ENCODE peak calls at places on chromosomes 3 and 15, in five cellular contexts. W is activated CD4-positive, alpha-beta T cell treated with anti-CD3 and anti-CD28 coated beads for 48 hours; X is putamen; L is heart right ventricle; S is stimulated activated naive CD4-positive, alpha-beta T cell treated with Interleukin-2 at 50 U/mL for 16 hours. O is an unnamed sample.

GRCh38 chr3:65582012-65582717 is 456.6 kb downstream of the MAGI1 start:
- DNase-seq in L (no peak), W (no peak), X (no peak), S (no peak), O (no peak)

GRCh38 chr3:76470285-76470684 is 569.6 kb upstream of the ROBO2 start:
- DNase-seq in X (no peak), S (no peak), W (no peak), L (no peak), O (peak)

GRCh38 chr3:52021869-52022268 is 26.2 kb upstream of the RPL29 start:
- DNase-seq in X (no peak), L (peak), S (no peak), W (no peak), O (no peak)

GRCh38 chr3:10023587-10024310 is 2.5 kb upstream of the FANCD2 start:
- DNase-seq in W (no peak), X (no peak), L (no peak), S (no peak), O (no peak)

GRCh38 chr3:124985358-124985757 is 50.8 kb upstream of the MUC13 start:
- DNase-seq in L (no peak), X (no peak), S (no peak), W (no peak), O (peak)

GRCh38 chr15:81163961-81164800 is 30.1 kb downstream of the CFAP161 start:
- DNase-seq in L (no peak), W (no peak), S (no peak), X (no peak), O (peak)

GRCh38 chr3:176514297-176514696 is 683.0 kb downstream of the TBL1XR1 start:
- DNase-seq in W (peak), S (no peak), L (no peak), X (no peak), O (peak)

GRCh38 chr15:101168898-101169297 is 83.0 kb downstream of the CHSY1 start:
- DNase-seq in L (no peak), X (no peak), W (no peak), S (no peak), O (no peak)

GRCh38 chr3:170356596-170357175 is 829 bp upstream of the SKIL start:
- DNase-seq in X (peak), S (peak), L (peak), W (peak), O (peak)

GRCh38 chr3:192514754-192515660 is 212.3 kb downstream of the FGF12 start:
- DNase-seq in S (no peak), X (no peak), W (peak), L (peak), O (peak)

GRCh38 chr3:121839962-121840361 is 5.0 kb downstream of the EAF2 start:
- DNase-seq in L (no peak), W (no peak), S (no peak), X (no peak), O (no peak)

GRCh38 chr3:157905885-157906284 is 200.3 kb downstream of the SHOX2 start:
- DNase-seq in L (no peak), X (no peak), S (no peak), W (no peak), O (no peak)

GRCh38 chr15:50828610-50829206 is 63.2 kb upstream of the SPPL2A start:
- DNase-seq in W (no peak), X (no peak), S (no peak), L (no peak), O (peak)

GRCh38 chr15:71437919-71438318 is 322.6 kb downstream of the THSD4 start:
- DNase-seq in S (no peak), L (no peak), W (no peak), X (no peak), O (peak)

GRCh38 chr15:39748276-39748675 is 34.4 kb downstream of the FSIP1 start:
- DNase-seq in W (no peak), X (no peak), L (no peak), S (no peak), O (peak)

GRCh38 chr15:29040367-29040745 is 154.6 kb downstream of the APBA2 start:
- DNase-seq in X (peak), S (no peak), L (no peak), W (no peak), O (peak)

GRCh38 chr3:56831572-56831971 is 29.8 kb upstream of the ARHGEF3 start:
- DNase-seq in W (no peak), S (no peak), L (no peak), X (no peak), O (no peak)

GRCh38 chr3:50322386-50323091 is at the start of gene HYAL2:
- DNase-seq in L (peak), W (no peak), S (no peak), X (no peak), O (no peak)

GRCh38 chr3:61608072-61608471 is 46.7 kb downstream of the PTPRG start:
- DNase-seq in X (no peak), L (no peak), S (no peak), W (no peak), O (no peak)

GRCh38 chr3:16738451-16738850 is 133.2 kb upstream of the DAZL start:
- DNase-seq in W (no peak), L (no peak), X (no peak), S (no peak), O (no peak)

GRCh38 chr15:63600001-63600645 is 2.9 kb downstream of the FBXL22 start:
- DNase-seq in X (peak), L (peak), W (no peak), S (no peak), O (peak)

GRCh38 chr15:101045236-101045646 is 126.1 kb downstream of the LRRK1 start:
- DNase-seq in S (no peak), X (peak), L (no peak), W (no peak), O (no peak)

GRCh38 chr3:123576119-123576518 is 8.7 kb downstream of the HACD2 start:
- DNase-seq in W (peak), L (no peak), X (no peak), S (peak), O (no peak)

GRCh38 chr3:32719931-32720330 is 34.9 kb downstream of the CNOT10 start:
- DNase-seq in S (no peak), L (no peak), X (no peak), W (no peak), O (no peak)

GRCh38 chr15:77493324-77493907 is 72.7 kb downstream of the HMG20A start:
- DNase-seq in S (no peak), X (no peak), W (peak), L (no peak), O (no peak)

GRCh38 chr3:193605876-193606275 is 12.9 kb downstream of the OPA1 start:
- DNase-seq in S (peak), W (peak), L (no peak), X (peak), O (peak)

GRCh38 chr3:191257286-191257685 is 58.2 kb downstream of the OSTN start:
- DNase-seq in S (no peak), L (no peak), X (no peak), W (no peak), O (no peak)

GRCh38 chr3:38059597-38059996 is 20.6 kb downstream of the DLEC1 start:
- DNase-seq in S (no peak), X (no peak), W (no peak), L (no peak), O (no peak)

GRCh38 chr3:142815803-142816202 is 73.1 kb downstream of the PCOLCE2 start:
- DNase-seq in X (no peak), L (no peak), W (no peak), S (no peak), O (no peak)

GRCh38 chr15:90054618-90055097 is 47.6 kb downstream of the IDH2 start:
- DNase-seq in W (no peak), L (no peak), S (no peak), X (no peak), O (no peak)

GRCh38 chr3:8739757-8740508 is 6.3 kb downstream of the CAV3 start:
- DNase-seq in S (no peak), X (no peak), W (peak), L (no peak), O (peak)

O was measured in MG63.